ENCODE peak calls at places on chromosome 4, in seven cellular contexts. T is activated B cell treated with CpG ODN at 0.5 μM for 24 hours, I is tibial artery, Q is B cell, B is astrocyte of the cerebellum, O is pancreas, K is H1. P is an unnamed sample.

GRCh38 chr4:1706358-1706757 is 5.8 kb downstream of the SLBP start:
- DNase-seq in K (no peak), T (no peak), Q (no peak), I (no peak), B (no peak), O (no peak), P (no peak)

GRCh38 chr4:28677808-28678207 is 1817.2 kb downstream of the STIM2 start:
- DNase-seq in I (no peak), K (no peak), Q (no peak), B (no peak), T (no peak), O (no peak), P (no peak)

GRCh38 chr4:76624271-76624681 is 189.2 kb downstream of the SHROOM3 start:
- DNase-seq in K (no peak), Q (no peak), B (peak), I (peak), O (no peak), T (no peak), P (no peak)

GRCh38 chr4:5461477-5461876 is 246.9 kb downstream of the EVC2 start:
- DNase-seq in Q (no peak), K (no peak), B (no peak), I (peak), T (no peak), O (no peak), P (no peak)

GRCh38 chr4:15717126-15717525 is 14.3 kb downstream of the BST1 start:
- DNase-seq in I (no peak), O (no peak), B (no peak), T (no peak), K (no peak), Q (no peak), P (no peak)

GRCh38 chr4:24234288-24234848 is 344.5 kb upstream of the PPARGC1A start:
- DNase-seq in B (no peak), I (no peak), T (no peak), Q (no peak), K (no peak), O (no peak), P (no peak)

GRCh38 chr4:48073567-48074103 is 57.1 kb downstream of the NIPAL1 start:
- DNase-seq in I (no peak), B (no peak), K (no peak), O (no peak), Q (no peak), T (no peak), P (no peak)

GRCh38 chr4:110270492-110271197 is 72.2 kb upstream of the ELOVL6 start:
- DNase-seq in B (peak), Q (no peak), T (no peak), I (no peak), K (no peak), O (no peak), P (no peak)

GRCh38 chr4:78171482-78171881 is 114.4 kb downstream of the FRAS1 start:
- DNase-seq in B (no peak), T (no peak), K (no peak), I (no peak), O (no peak), Q (no peak), P (no peak)

GRCh38 chr4:173802714-173803022 is 272.6 kb upstream of the HAND2 start:
- DNase-seq in T (no peak), O (no peak), I (no peak), K (no peak), B (no peak), Q (no peak), P (no peak)

GRCh38 chr4:145302725-145303124 is 122.3 kb upstream of the OTUD4 start:
- DNase-seq in O (no peak), B (no peak), Q (no peak), K (no peak), T (no peak), I (no peak), P (no peak)

GRCh38 chr4:177321647-177322046 is 12.0 kb downstream of the NEIL3 start:
- DNase-seq in Q (no peak), I (no peak), O (no peak), T (no peak), K (no peak), B (no peak), P (no peak)

GRCh38 chr4:66331761-66332160 is 661.5 kb upstream of the EPHA5 start:
- DNase-seq in K (no peak), B (no peak), I (no peak), O (no peak), Q (no peak), T (no peak), P (no peak)

GRCh38 chr4:167196386-167196785 is 37.9 kb downstream of the SPOCK3 start:
- DNase-seq in K (no peak), B (no peak), I (no peak), T (no peak), O (no peak), Q (no peak), P (no peak)

GRCh38 chr4:172042714-172043114 is 229.5 kb downstream of the GALNTL6 start:
- DNase-seq in Q (no peak), B (no peak), K (no peak), T (no peak), O (no peak), I (no peak), P (no peak)

GRCh38 chr4:165761968-165762367 is 111.1 kb upstream of the TLL1 start:
- DNase-seq in K (no peak), B (peak), Q (no peak), O (no peak), I (no peak), T (no peak), P (no peak)

GRCh38 chr4:37892641-37893040 is 1.8 kb downstream of the TBC1D1 start:
- DNase-seq in O (no peak), I (no peak), B (no peak), Q (peak), T (peak), K (no peak), P (peak)

GRCh38 chr4:25926473-25926872 is 12.5 kb downstream of the SMIM20 start:
- DNase-seq in T (no peak), K (no peak), Q (peak), O (no peak), B (no peak), I (no peak), P (no peak)

GRCh38 chr4:52102587-52102986 is 51.5 kb downstream of the SPATA18 start:
- DNase-seq in I (no peak), T (no peak), K (no peak), Q (no peak), O (no peak), B (no peak), P (no peak)

GRCh38 chr4:176287546-176287945 is 18.5 kb upstream of the ASB5 start:
- DNase-seq in O (no peak), K (no peak), T (no peak), Q (no peak), I (no peak), B (no peak), P (no peak)

GRCh38 chr4:174317531-174317930 is 33.8 kb downstream of the CEP44 start:
- DNase-seq in T (no peak), Q (no peak), O (no peak), B (no peak), I (no peak), K (no peak), P (no peak)

GRCh38 chr4:38943355-38943754 is 75.7 kb downstream of the FAM114A1 start:
- DNase-seq in T (no peak), B (no peak), Q (no peak), O (no peak), K (no peak), I (no peak), P (no peak)

GRCh38 chr4:74623041-74623440 is 171.3 kb downstream of the BTC start:
- DNase-seq in Q (peak), I (no peak), T (no peak), K (no peak), O (no peak), B (peak), P (no peak)
- TF ChIP-seq CTCF in Q (peak), I (no peak), T (no peak), K (peak), O (no peak), B (peak), P (peak)

GRCh38 chr4:186191266-186192067 is at the start of gene CYP4V2:
- DNase-seq in Q (peak), T (peak), I (peak), K (no peak), B (no peak), O (peak), P (peak)

GRCh38 chr4:186189656-186190055 is 1.7 kb upstream of the CYP4V2 start:
- DNase-seq in I (no peak), Q (no peak), K (no peak), T (no peak), B (no peak), O (no peak), P (no peak)

GRCh38 chr4:186188107-186188506 is 3.3 kb upstream of the CYP4V2 start:
- DNase-seq in I (no peak), O (no peak), B (no peak), T (no peak), K (no peak), Q (no peak), P (no peak)

GRCh38 chr4:186192068-186192751 is 843 bp downstream of the CYP4V2 start:
- DNase-seq in B (no peak), O (no peak), Q (no peak), T (no peak), K (no peak), I (peak), P (no peak)

DNA sequence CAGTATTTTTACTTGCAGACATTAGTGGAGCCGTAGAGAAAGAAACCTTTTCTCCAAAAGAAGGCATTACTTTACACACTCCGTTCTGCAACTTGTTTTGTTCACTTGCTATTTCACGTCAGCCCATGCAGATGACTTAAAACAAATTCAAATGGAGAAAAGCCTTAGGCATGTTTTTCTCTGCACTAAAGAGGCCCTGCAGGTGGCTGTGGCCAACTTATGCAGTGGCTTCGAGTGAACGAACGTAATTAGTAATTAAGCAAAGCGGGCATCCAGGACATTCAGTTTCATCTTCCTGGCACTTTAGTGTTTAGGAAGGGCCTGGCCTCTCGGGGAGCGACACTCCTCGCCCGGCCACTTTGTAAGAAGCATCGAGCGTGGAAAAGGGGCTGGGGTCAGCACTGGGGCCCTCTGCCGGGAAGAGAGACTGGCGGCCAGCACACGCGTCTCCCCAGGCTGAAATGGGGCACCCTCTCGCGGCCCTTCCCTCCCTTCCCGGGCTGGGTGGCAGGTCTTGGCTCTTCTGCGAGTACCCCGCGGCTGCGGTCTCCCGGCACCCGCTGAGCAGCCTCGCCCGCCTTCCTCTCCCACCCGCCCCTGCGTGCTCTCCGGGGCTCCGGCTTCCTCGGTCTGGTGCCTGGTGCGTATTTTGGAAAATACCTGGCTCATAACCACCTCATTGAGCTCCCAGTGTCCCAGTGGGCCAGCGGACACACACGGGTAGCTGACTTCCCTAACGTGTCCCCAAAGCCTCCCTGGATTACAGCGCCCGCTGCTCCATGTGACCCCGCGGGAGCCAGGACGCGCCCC is 706 bp upstream of the CYP4V2 start:
- DNase-seq in K (no peak), Q (no peak), O (peak), I (no peak), T (peak), B (no peak), P (no peak)
- TF ChIP-seq CTCF in K (no peak), Q (no peak), O (no peak), I (no peak), T (no peak), B (peak), P (no peak)

GRCh38 chr4:162837241-162837640 is 329.4 kb downstream of the NAF1 start:
- DNase-seq in T (no peak), Q (no peak), I (no peak), B (no peak), O (no peak), K (no peak), P (no peak)
- TF ChIP-seq CTCF in T (no peak), Q (no peak), I (no peak), B (no peak), O (no peak), K (no peak), P (no peak)

DNA sequence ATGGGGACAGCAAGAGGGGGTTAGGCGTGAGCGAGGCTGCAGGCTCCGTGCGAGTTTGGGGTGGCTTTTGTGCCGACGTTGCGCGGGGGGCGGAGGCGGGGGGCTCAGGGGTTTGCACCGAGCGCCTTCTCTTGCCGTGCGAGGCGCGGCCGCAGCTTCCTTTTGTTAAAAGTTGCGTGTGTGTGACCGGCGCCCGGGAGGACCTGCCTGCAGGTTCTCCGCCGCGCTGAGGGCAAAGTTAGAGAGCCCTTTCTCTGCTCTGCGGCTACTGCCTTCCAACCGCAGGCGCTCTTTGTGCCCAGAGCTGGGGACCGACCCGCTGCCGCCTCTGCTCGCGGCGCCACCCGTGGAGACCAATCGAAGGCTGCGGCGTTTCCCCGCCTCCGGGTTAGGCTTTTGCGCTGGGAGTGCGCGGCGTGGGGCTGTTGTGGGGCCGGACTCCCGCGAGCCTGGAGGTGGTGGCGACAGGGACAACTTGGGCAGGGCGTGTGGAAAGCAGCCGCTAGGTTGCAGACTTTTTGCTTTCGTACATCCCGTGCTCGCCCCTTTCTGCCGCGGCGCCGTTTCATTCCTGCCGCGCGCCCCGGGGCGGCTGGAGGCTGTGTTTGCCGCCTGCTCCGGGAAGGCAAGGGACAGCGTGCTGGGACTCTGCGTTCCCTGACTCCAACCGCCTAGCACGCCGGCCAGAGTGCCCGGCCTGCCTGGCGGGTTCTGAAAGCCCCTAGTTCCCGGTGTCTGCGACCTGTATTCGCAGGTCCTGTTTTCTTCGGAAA is 750 bp downstream of the KIT start:
- DNase-seq in B (peak), O (peak), K (no peak), Q (peak), T (no peak), I (peak), P (no peak)
- TF ChIP-seq CTCF in B (peak), O (no peak), K (no peak), Q (no peak), T (no peak), I (peak), P (no peak)

GRCh38 chr4:136690363-136690762 is 841.9 kb downstream of the PCDH18 start:
- DNase-seq in T (no peak), Q (no peak), I (no peak), K (no peak), B (no peak), O (no peak), P (no peak)

GRCh38 chr4:136687118-136687517 is 845.2 kb downstream of the PCDH18 start:
- DNase-seq in I (no peak), K (no peak), B (no peak), Q (no peak), T (no peak), O (no peak), P (no peak)

GRCh38 chr4:136691607-136692006 is 840.7 kb downstream of the PCDH18 start:
- DNase-seq in B (no peak), T (no peak), K (no peak), Q (no peak), I (no peak), O (no peak), P (no peak)

GRCh38 chr4:136687596-136687995 is 844.7 kb downstream of the PCDH18 start:
- DNase-seq in I (no peak), O (no peak), B (no peak), K (no peak), T (no peak), Q (no peak), P (no peak)
- TF ChIP-seq CTCF in I (no peak), O (no peak), B (no peak), K (no peak), T (no peak), Q (no peak), P (no peak)

GRCh38 chr4:89486042-89486441 is 178.4 kb upstream of the GPRIN3 start:
- DNase-seq in O (no peak), Q (no peak), T (no peak), K (no peak), B (no peak), I (no peak), P (no peak)

GRCh38 chr4:89486673-89487072 is 179.1 kb upstream of the GPRIN3 start:
- DNase-seq in I (no peak), T (no peak), B (no peak), Q (no peak), K (no peak), O (no peak), P (no peak)

GRCh38 chr4:89482926-89483595 is 175.5 kb upstream of the GPRIN3 start:
- DNase-seq in K (no peak), I (no peak), Q (no peak), T (no peak), B (no peak), O (no peak), P (no peak)

DNA sequence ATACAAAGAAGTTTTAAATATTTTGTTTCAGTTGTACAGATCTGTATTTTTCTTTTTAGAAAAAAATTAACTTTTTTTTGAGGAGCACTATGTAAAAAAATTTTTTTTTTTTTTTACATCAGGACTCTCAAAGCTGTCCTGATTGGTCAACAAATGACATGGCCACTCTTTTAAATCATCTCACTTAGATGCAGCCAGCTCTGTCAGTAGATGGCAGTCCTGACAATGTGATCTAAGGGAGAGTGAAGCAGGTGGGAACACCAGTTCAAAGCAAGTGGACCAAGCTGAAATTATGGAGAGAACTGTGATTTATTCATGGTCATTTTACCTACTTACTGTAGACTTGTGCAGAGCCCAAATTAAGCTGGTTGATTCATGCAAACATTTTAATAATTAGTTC is 174.6 kb upstream of the GPRIN3 start:
- DNase-seq in I (no peak), T (no peak), K (no peak), Q (no peak), O (no peak), B (no peak), P (no peak)
- TF ChIP-seq CTCF in I (no peak), T (no peak), K (peak), Q (no peak), O (no peak), B (peak), P (no peak)